ENCODE peak calls at places on chromosomes 16 and 17, in four cellular contexts. One of them, this sample, is unnamed.
A peak's percentile ranks its signal among the peaks of the same experiment; 100 is the strongest.

GRCh38 chr17:33980193-33980592 is 274.9 kb upstream of the CCL2 start:
- DNase-seq in tibial artery: no peak
- DNase-seq in brain microvascular endothelial cell: no peak
- DNase-seq in stomach: no peak
- DNase-seq in this sample: no peak

GRCh38 chr17:4086041-4086483 is 56.8 kb downstream of the ZZEF1 start:
- DNase-seq in brain microvascular endothelial cell: no peak
- DNase-seq in stomach: no peak
- DNase-seq in tibial artery: no peak
- DNase-seq in this sample: no peak

GRCh38 chr17:80061421-80061820 is 25.0 kb downstream of the CCDC40 start:
- DNase-seq in brain microvascular endothelial cell: no peak
- DNase-seq in stomach: no peak
- DNase-seq in tibial artery: no peak
- DNase-seq in this sample: no peak

GRCh38 chr17:324151-324571 is 28.4 kb downstream of the RPH3AL start:
- DNase-seq in brain microvascular endothelial cell: no peak
- DNase-seq in tibial artery: peak; percentile 54
- DNase-seq in stomach: no peak
- DNase-seq in this sample: no peak

GRCh38 chr16:81632392-81633146 is 146.5 kb upstream of the PLCG2 start:
- DNase-seq in stomach: peak; percentile 49
- DNase-seq in tibial artery: peak; percentile 72
- DNase-seq in brain microvascular endothelial cell: peak; percentile 89
- DNase-seq in this sample: no peak

GRCh38 chr17:82893779-82894178 is 54.0 kb upstream of the ZNF750 start:
- DNase-seq in brain microvascular endothelial cell: no peak
- DNase-seq in tibial artery: no peak
- DNase-seq in stomach: no peak
- DNase-seq in this sample: no peak

GRCh38 chr17:28282596-28282995 is 36.4 kb upstream of the TMEM97 start:
- DNase-seq in stomach: no peak
- DNase-seq in brain microvascular endothelial cell: peak; percentile 88
- DNase-seq in tibial artery: no peak
- DNase-seq in this sample: no peak

GRCh38 chr17:40358323-40359038 is 6.1 kb downstream of the GJD3 start:
- DNase-seq in brain microvascular endothelial cell: peak; percentile 85
- DNase-seq in stomach: peak; percentile 94
- DNase-seq in tibial artery: peak; percentile 93
- DNase-seq in this sample: peak; percentile 73

GRCh38 chr17:44112284-44113280 is 10.9 kb downstream of the HDAC5 start:
- DNase-seq in tibial artery: no peak
- DNase-seq in stomach: no peak
- DNase-seq in brain microvascular endothelial cell: no peak
- DNase-seq in this sample: no peak

GRCh38 chr16:74836111-74836671 is 61.6 kb upstream of the FA2H start:
- DNase-seq in stomach: no peak
- DNase-seq in tibial artery: no peak
- DNase-seq in brain microvascular endothelial cell: no peak
- DNase-seq in this sample: no peak

GRCh38 chr17:77404812-77405581 is 264.2 kb downstream of the SEC14L1 start:
- DNase-seq in tibial artery: no peak
- DNase-seq in stomach: peak; percentile 56
- DNase-seq in brain microvascular endothelial cell: peak; percentile 74
- DNase-seq in this sample: no peak

GRCh38 chr16:10976663-10977062 is 32.3 kb downstream of the CLEC16A start:
- DNase-seq in tibial artery: no peak
- DNase-seq in stomach: no peak
- DNase-seq in brain microvascular endothelial cell: no peak
- DNase-seq in this sample: no peak

GRCh38 chr16:19523184-19523558 is 571 bp upstream of the CCP110 start:
- DNase-seq in tibial artery: no peak
- DNase-seq in brain microvascular endothelial cell: no peak
- DNase-seq in stomach: no peak
- DNase-seq in this sample: no peak

GRCh38 chr17:13024526-13025263 is 6.9 kb upstream of the ELAC2 start:
- DNase-seq in stomach: peak; percentile 73
- DNase-seq in tibial artery: no peak
- DNase-seq in brain microvascular endothelial cell: peak; percentile 31
- DNase-seq in this sample: peak; percentile 87

GRCh38 chr17:47705536-47706481 is 11.8 kb downstream of the TBKBP1 start:
- DNase-seq in stomach: no peak
- DNase-seq in tibial artery: no peak
- DNase-seq in brain microvascular endothelial cell: no peak
- DNase-seq in this sample: peak; percentile 17

GRCh38 chr17:61984826-61985225 is 57.0 kb upstream of the INTS2 start:
- DNase-seq in tibial artery: no peak
- DNase-seq in brain microvascular endothelial cell: no peak
- DNase-seq in stomach: no peak
- DNase-seq in this sample: no peak

GRCh38 chr16:6852643-6853042 is 480.0 kb upstream of the RBFOX1 start:
- DNase-seq in tibial artery: no peak
- DNase-seq in brain microvascular endothelial cell: no peak
- DNase-seq in stomach: no peak
- DNase-seq in this sample: no peak

GRCh38 chr16:54487933-54488332 is 201.3 kb upstream of the IRX3 start:
- DNase-seq in stomach: no peak
- DNase-seq in tibial artery: peak; percentile 71
- DNase-seq in brain microvascular endothelial cell: no peak
- DNase-seq in this sample: no peak

GRCh38 chr17:65850486-65850885 is 289.0 kb upstream of the AXIN2 start:
- DNase-seq in tibial artery: no peak
- DNase-seq in stomach: no peak
- DNase-seq in brain microvascular endothelial cell: peak; percentile 9
- DNase-seq in this sample: no peak

GRCh38 chr16:13643412-13643811 is 276.5 kb upstream of the ERCC4 start:
- DNase-seq in brain microvascular endothelial cell: no peak
- DNase-seq in stomach: no peak
- DNase-seq in tibial artery: no peak
- DNase-seq in this sample: no peak

GRCh38 chr17:74450925-74451403 is 15.5 kb upstream of the CD300A start:
- DNase-seq in tibial artery: no peak
- DNase-seq in brain microvascular endothelial cell: no peak
- DNase-seq in stomach: no peak
- DNase-seq in this sample: no peak
- H3K27ac ChIP-seq in tibial artery: peak overlapping the region; percentile 89
- H3K27ac ChIP-seq in brain microvascular endothelial cell: no peak overlapping the region
- H3K27ac ChIP-seq in stomach: peak overlapping the region; percentile 96
- H3K27ac ChIP-seq in this sample: no peak overlapping the region

GRCh38 chr17:57440522-57441269 is 184.4 kb downstream of the MSI2 start:
- DNase-seq in brain microvascular endothelial cell: peak; percentile 94
- DNase-seq in tibial artery: peak; percentile 75
- DNase-seq in stomach: peak; percentile 60
- DNase-seq in this sample: no peak
- H3K4me3 ChIP-seq in brain microvascular endothelial cell: no peak overlapping the region
- H3K4me3 ChIP-seq in tibial artery: no peak overlapping the region
- H3K4me3 ChIP-seq in stomach: no peak overlapping the region
- H3K4me3 ChIP-seq in this sample: no peak overlapping the region

DNA sequence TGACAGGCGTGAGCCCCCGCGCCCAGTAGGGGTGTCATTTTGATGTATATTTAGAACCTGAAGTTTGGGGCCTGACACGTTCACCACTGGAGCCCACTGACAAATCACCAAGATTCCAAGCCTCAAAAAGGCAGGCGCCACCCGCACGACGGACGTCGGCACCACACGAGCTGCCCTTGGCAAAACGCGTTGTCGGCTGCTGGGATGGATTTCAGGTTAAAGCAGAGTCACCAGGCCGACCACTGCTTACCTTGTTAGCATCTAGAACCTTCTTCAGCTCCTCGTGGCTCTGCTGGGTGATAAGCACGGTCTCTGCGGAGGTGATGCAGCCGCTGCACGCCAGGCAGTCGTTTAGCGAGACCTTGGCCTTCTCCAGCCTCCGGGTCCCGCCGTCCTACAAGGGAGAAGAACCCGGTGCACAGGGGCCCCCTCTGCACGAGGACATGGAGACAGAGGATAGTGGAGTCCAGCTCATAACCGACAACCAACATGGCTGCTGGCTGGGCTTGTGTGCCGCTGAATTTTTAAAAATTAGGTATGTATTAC is 3.8 kb downstream of the CIAO3 start:
- DNase-seq in stomach: no peak
- DNase-seq in tibial artery: no peak
- DNase-seq in brain microvascular endothelial cell: no peak
- DNase-seq in this sample: no peak
- H3K27ac ChIP-seq in stomach: no peak overlapping the region
- H3K27ac ChIP-seq in tibial artery: no peak overlapping the region
- H3K27ac ChIP-seq in brain microvascular endothelial cell: no peak overlapping the region
- H3K27ac ChIP-seq in this sample: no peak overlapping the region

DNA sequence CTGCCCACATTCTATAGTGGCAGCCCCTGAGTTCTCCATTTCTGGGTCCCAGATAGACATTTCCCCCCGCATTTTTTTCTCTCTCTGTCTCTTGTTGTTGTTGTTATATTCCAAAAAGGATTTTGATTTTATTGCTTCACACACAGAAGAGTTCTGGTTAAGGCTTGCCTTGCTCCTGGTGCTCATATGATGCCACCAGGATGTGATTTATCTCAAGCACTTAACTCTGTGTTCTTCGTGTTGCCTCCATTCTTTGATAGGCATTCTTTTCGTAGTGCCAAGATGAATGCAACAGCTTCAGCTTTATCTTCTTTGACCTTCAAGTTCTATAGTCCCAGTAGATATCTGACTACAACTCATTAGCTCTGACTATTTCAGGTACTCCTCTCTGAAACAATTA is 9.1 kb downstream of the ITGA3 start:
- DNase-seq in stomach: no peak
- DNase-seq in tibial artery: no peak
- DNase-seq in brain microvascular endothelial cell: no peak
- DNase-seq in this sample: no peak
- H3K4me3 ChIP-seq in stomach: no peak overlapping the region
- H3K4me3 ChIP-seq in tibial artery: no peak overlapping the region
- H3K4me3 ChIP-seq in brain microvascular endothelial cell: no peak overlapping the region
- H3K4me3 ChIP-seq in this sample: no peak overlapping the region

GRCh38 chr16:65122974-65123845 is 1.3 kb upstream of the CDH11 start:
- DNase-seq in brain microvascular endothelial cell: no peak
- DNase-seq in tibial artery: peak; percentile 86
- DNase-seq in stomach: peak; percentile 26
- DNase-seq in this sample: no peak
- H3K27ac ChIP-seq in brain microvascular endothelial cell: peak overlapping the region; percentile 95
- H3K27ac ChIP-seq in tibial artery: peak overlapping the region; percentile 93
- H3K27ac ChIP-seq in stomach: peak overlapping the region; percentile 90
- H3K27ac ChIP-seq in this sample: peak overlapping the region; percentile 55

DNA sequence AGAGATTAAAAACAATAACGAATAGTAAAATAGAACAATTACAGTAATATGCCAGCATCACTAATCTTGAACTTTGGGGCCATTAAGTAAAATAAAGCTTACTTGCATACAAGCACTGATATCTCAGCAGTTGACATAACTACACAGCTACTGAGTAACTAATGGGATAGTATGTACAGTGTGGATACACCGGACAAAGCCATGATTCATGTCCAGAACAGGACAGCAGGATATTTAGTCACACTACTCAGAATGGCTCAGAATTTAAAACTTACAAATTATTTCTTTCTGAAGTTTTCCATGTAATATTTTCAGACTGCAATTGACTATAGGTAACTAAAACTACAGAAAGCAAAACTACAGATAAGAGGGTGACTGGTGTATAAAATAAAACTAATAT is 427.5 kb downstream of the CDH13 start:
- DNase-seq in brain microvascular endothelial cell: peak; percentile 11
- DNase-seq in tibial artery: no peak
- DNase-seq in stomach: no peak
- DNase-seq in this sample: no peak
- H3K4me3 ChIP-seq in brain microvascular endothelial cell: no peak overlapping the region
- H3K4me3 ChIP-seq in tibial artery: no peak overlapping the region
- H3K4me3 ChIP-seq in stomach: no peak overlapping the region
- H3K4me3 ChIP-seq in this sample: no peak overlapping the region

GRCh38 chr17:37230633-37231032 is 145.2 kb upstream of the C17orf78 start:
- DNase-seq in stomach: no peak
- DNase-seq in tibial artery: no peak
- DNase-seq in brain microvascular endothelial cell: no peak
- DNase-seq in this sample: no peak

GRCh38 chr17:37234106-37234505 is 141.7 kb upstream of the C17orf78 start:
- DNase-seq in tibial artery: no peak
- DNase-seq in brain microvascular endothelial cell: no peak
- DNase-seq in stomach: no peak
- DNase-seq in this sample: no peak

GRCh38 chr17:37233001-37233400 is 142.8 kb upstream of the C17orf78 start:
- DNase-seq in stomach: no peak
- DNase-seq in tibial artery: no peak
- DNase-seq in brain microvascular endothelial cell: no peak
- DNase-seq in this sample: no peak

GRCh38 chr17:37231882-37232281 is 143.9 kb upstream of the C17orf78 start:
- DNase-seq in tibial artery: no peak
- DNase-seq in stomach: no peak
- DNase-seq in brain microvascular endothelial cell: no peak
- DNase-seq in this sample: no peak
- H3K27ac ChIP-seq in tibial artery: no peak overlapping the region
- H3K27ac ChIP-seq in stomach: no peak overlapping the region
- H3K27ac ChIP-seq in brain microvascular endothelial cell: no peak overlapping the region
- H3K27ac ChIP-seq in this sample: no peak overlapping the region

DNA sequence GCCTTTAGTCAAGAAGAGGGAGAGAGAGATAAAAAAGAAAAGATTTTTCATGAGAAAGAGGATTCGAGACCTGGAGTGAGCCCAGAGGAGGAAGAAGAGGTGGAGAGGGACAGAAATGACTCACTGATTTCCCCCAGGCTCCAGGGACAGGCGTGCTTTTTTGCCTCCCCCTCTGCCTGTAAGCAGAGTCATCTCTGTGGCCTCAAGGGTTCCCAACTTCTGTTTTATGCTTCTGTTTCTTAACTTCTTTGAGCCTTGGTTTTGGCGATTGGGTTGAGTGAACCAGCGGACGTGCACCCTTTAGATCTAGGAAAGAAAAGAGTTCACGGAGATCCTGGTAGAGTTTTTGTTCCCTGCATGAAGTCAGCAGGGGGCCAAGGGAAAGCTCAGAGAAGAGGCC is 147.9 kb upstream of the NOL11 start:
- DNase-seq in stomach: no peak
- DNase-seq in brain microvascular endothelial cell: no peak
- DNase-seq in tibial artery: no peak
- DNase-seq in this sample: no peak
- H3K4me3 ChIP-seq in stomach: no peak overlapping the region
- H3K4me3 ChIP-seq in brain microvascular endothelial cell: no peak overlapping the region
- H3K4me3 ChIP-seq in tibial artery: no peak overlapping the region
- H3K4me3 ChIP-seq in this sample: no peak overlapping the region

GRCh38 chr17:79017546-79017945 is 6.4 kb upstream of the C1QTNF1 start:
- DNase-seq in tibial artery: peak; percentile 24
- DNase-seq in stomach: no peak
- DNase-seq in brain microvascular endothelial cell: no peak
- DNase-seq in this sample: no peak

GRCh38 chr17:79019260-79019630 is 4.7 kb upstream of the C1QTNF1 start:
- DNase-seq in tibial artery: no peak
- DNase-seq in brain microvascular endothelial cell: no peak
- DNase-seq in stomach: no peak
- DNase-seq in this sample: no peak

GRCh38 chr17:79020631-79021301 is 3.2 kb upstream of the C1QTNF1 start:
- DNase-seq in stomach: no peak
- DNase-seq in tibial artery: peak; percentile 72
- DNase-seq in brain microvascular endothelial cell: no peak
- DNase-seq in this sample: no peak

GRCh38 chr17:79018045-79018695 is 5.8 kb upstream of the C1QTNF1 start:
- DNase-seq in tibial artery: peak; percentile 33
- DNase-seq in brain microvascular endothelial cell: no peak
- DNase-seq in stomach: no peak
- DNase-seq in this sample: no peak

GRCh38 chr17:79019631-79020584 is 4.1 kb upstream of the C1QTNF1 start:
- DNase-seq in brain microvascular endothelial cell: peak; percentile 83
- DNase-seq in tibial artery: peak; percentile 97
- DNase-seq in stomach: peak; percentile 71
- DNase-seq in this sample: no peak
- H3K27ac ChIP-seq in brain microvascular endothelial cell: no peak overlapping the region
- H3K27ac ChIP-seq in tibial artery: peak overlapping the region; percentile 96
- H3K27ac ChIP-seq in stomach: peak overlapping the region; percentile 71
- H3K27ac ChIP-seq in this sample: peak overlapping the region; percentile 68

This sample was measured in pancreas.